ENCODE peak calls at places on chromosomes 4 and X, in five cellular contexts. One of them, this sample, is unnamed. For H3K27me3, the result is how much of the 10 kb centered on the place peaks cover.

GRCh38 chrX:40197071-40197470 is 99.3 kb upstream of the BCOR start:
- DNase-seq in heart right ventricle: no peak
- DNase-seq in tibial nerve: no peak
- DNase-seq in lower lobe of right lung: no peak
- DNase-seq in left lung: no peak
- DNase-seq in this sample: no peak

GRCh38 chr4:39446842-39447573 is 11.7 kb downstream of the RPL9 start:
- DNase-seq in heart right ventricle: peak
- DNase-seq in left lung: peak
- DNase-seq in tibial nerve: no peak
- DNase-seq in lower lobe of right lung: peak
- DNase-seq in this sample: peak

GRCh38 chr4:139245590-139245989 is 34.4 kb downstream of the MGARP start:
- DNase-seq in lower lobe of right lung: no peak
- DNase-seq in heart right ventricle: no peak
- DNase-seq in left lung: no peak
- DNase-seq in tibial nerve: no peak
- DNase-seq in this sample: peak

GRCh38 chrX:69988955-69989394 is 60.8 kb downstream of the AWAT2 start:
- DNase-seq in heart right ventricle: peak
- DNase-seq in lower lobe of right lung: no peak
- DNase-seq in tibial nerve: no peak
- DNase-seq in left lung: no peak
- DNase-seq in this sample: peak

GRCh38 chr4:60989141-60989540 is 211.0 kb upstream of the ADGRL3 start:
- DNase-seq in lower lobe of right lung: no peak
- DNase-seq in heart right ventricle: no peak
- DNase-seq in tibial nerve: no peak
- DNase-seq in left lung: no peak
- DNase-seq in this sample: peak

GRCh38 chr4:48787031-48787430 is 7.0 kb upstream of the FRYL start:
- DNase-seq in heart right ventricle: no peak
- DNase-seq in left lung: no peak
- DNase-seq in lower lobe of right lung: no peak
- DNase-seq in tibial nerve: no peak
- DNase-seq in this sample: no peak

GRCh38 chr4:182346675-182347375 is 103.6 kb downstream of the TENM3 start:
- DNase-seq in tibial nerve: no peak
- DNase-seq in heart right ventricle: no peak
- DNase-seq in lower lobe of right lung: no peak
- DNase-seq in left lung: no peak
- DNase-seq in this sample: no peak

GRCh38 chrX:131895002-131895401 is 128.1 kb upstream of the STK26 start:
- DNase-seq in heart right ventricle: no peak
- DNase-seq in lower lobe of right lung: no peak
- DNase-seq in left lung: no peak
- DNase-seq in tibial nerve: no peak
- DNase-seq in this sample: peak

GRCh38 chr4:87216469-87216868 is 3.9 kb downstream of the KLHL8 start:
- DNase-seq in tibial nerve: no peak
- DNase-seq in left lung: no peak
- DNase-seq in heart right ventricle: no peak
- DNase-seq in lower lobe of right lung: no peak
- DNase-seq in this sample: peak

GRCh38 chr4:87220094-87220831 is at the start of gene KLHL8:
- DNase-seq in left lung: peak
- DNase-seq in lower lobe of right lung: peak
- DNase-seq in heart right ventricle: peak
- DNase-seq in tibial nerve: peak
- DNase-seq in this sample: peak

GRCh38 chr4:87224036-87224923 is 3.9 kb upstream of the KLHL8 start:
- DNase-seq in left lung: no peak
- DNase-seq in lower lobe of right lung: no peak
- DNase-seq in heart right ventricle: no peak
- DNase-seq in tibial nerve: no peak
- DNase-seq in this sample: no peak

GRCh38 chr4:87219648-87220093 is 747 bp downstream of the KLHL8 start:
- DNase-seq in tibial nerve: no peak
- DNase-seq in heart right ventricle: peak
- DNase-seq in left lung: peak
- DNase-seq in lower lobe of right lung: peak
- DNase-seq in this sample: peak
- TF ChIP-seq CTCF in tibial nerve: peak
- TF ChIP-seq CTCF in heart right ventricle: no peak
- TF ChIP-seq CTCF in left lung: no peak
- TF ChIP-seq CTCF in lower lobe of right lung: peak
- TF ChIP-seq CTCF in this sample: peak

DNA sequence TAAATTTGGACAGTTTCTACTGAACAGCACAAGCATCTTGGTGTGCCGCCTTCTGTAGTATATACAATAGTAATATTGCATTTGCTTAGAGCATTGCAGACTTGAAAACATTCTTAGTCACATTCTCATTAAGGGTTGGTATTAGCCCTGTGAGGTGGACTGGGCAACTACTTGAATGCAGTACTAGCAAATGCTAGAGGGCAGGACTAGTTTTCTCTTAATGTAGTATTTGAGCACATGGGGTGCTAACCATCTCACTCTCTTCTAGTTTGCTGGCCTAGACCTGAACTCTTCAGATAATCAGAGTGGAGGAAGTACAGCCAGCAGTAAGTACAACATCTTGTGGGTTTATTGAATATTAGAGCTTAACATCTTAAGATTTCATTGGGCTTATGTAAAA is 3.2 kb downstream of the DDX3X start:
- DNase-seq in left lung: no peak
- DNase-seq in heart right ventricle: no peak
- DNase-seq in tibial nerve: no peak
- DNase-seq in lower lobe of right lung: no peak
- DNase-seq in this sample: no peak
- H3K4me3 ChIP-seq in left lung: peak
- H3K4me3 ChIP-seq in heart right ventricle: peak
- H3K4me3 ChIP-seq in tibial nerve: peak
- H3K4me3 ChIP-seq in lower lobe of right lung: peak
- H3K4me3 ChIP-seq in this sample: peak

DNA sequence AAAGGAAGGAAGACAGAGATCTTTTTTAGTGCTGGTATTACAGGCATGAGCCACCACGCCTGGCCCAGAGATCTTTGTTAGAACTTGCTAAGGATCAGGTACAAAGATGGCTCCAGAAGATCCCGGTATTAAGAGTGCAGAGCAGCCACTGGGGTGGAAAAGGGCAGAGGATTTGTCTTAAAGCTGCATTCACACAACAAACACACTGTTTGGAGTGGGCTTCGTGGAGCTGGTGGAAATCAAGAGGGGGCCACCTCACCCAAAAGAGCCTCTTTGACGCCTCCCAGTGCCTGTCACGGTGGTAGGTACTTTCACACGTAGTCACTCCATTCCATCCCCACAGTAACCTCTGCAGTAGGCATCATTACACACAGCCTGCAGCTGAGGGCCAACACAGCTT is 13.3 kb downstream of the HELT start:
- DNase-seq in tibial nerve: no peak
- DNase-seq in heart right ventricle: no peak
- DNase-seq in left lung: no peak
- DNase-seq in lower lobe of right lung: no peak
- DNase-seq in this sample: no peak
- H3K27me3 ChIP-seq in tibial nerve: under half
- H3K27me3 ChIP-seq in heart right ventricle: under half
- H3K27me3 ChIP-seq in left lung: half or more
- H3K27me3 ChIP-seq in lower lobe of right lung: under half
- H3K27me3 ChIP-seq in this sample: under half

DNA sequence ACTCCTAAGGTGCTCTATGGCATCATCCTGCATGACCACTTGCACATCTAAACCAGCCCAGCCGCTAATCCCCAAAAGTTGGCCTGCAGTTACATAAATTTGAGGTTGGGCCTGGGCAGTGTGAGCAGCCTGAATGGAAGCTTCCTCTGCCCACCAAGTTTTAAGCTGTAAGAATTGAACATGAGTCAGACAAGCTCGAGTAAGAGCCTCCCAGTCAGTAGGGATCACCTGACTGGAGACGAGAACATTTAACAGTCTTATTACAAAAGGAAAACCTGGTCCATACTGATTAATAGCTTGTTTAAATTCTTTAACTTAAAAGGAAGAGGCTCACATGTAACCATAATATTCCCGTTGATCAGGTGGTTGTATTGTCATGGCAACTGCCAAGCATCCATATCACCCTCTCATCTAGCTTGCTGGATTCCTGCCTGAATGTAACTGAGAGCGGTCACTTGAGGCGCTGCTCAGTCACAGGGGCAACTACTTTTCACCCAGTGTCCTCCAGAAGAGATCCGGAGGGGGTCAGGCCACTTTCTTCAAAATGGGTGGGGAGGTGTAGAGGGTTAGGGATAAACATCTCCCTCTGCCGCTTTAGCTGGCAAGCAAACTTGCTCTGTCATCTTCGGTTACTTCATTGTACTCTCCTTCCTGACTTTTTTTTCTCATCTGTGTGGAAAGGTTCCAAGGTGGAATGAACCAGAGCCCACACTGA is 56.6 kb upstream of the WDR1 start:
- DNase-seq in tibial nerve: no peak
- DNase-seq in lower lobe of right lung: no peak
- DNase-seq in heart right ventricle: peak
- DNase-seq in left lung: no peak
- DNase-seq in this sample: peak
- TF ChIP-seq CTCF in tibial nerve: no peak
- TF ChIP-seq CTCF in lower lobe of right lung: no peak
- TF ChIP-seq CTCF in heart right ventricle: no peak
- TF ChIP-seq CTCF in left lung: no peak
- TF ChIP-seq CTCF in this sample: peak

GRCh38 chr4:137541866-137542648 is 9.8 kb upstream of the PCDH18 start:
- DNase-seq in tibial nerve: no peak
- DNase-seq in lower lobe of right lung: no peak
- DNase-seq in heart right ventricle: no peak
- DNase-seq in left lung: no peak
- DNase-seq in this sample: no peak

GRCh38 chr4:137541181-137541580 is 8.9 kb upstream of the PCDH18 start:
- DNase-seq in heart right ventricle: no peak
- DNase-seq in tibial nerve: no peak
- DNase-seq in left lung: no peak
- DNase-seq in lower lobe of right lung: no peak
- DNase-seq in this sample: peak

GRCh38 chr4:137543198-137543597 is 10.9 kb upstream of the PCDH18 start:
- DNase-seq in lower lobe of right lung: no peak
- DNase-seq in heart right ventricle: no peak
- DNase-seq in left lung: no peak
- DNase-seq in tibial nerve: no peak
- DNase-seq in this sample: no peak

GRCh38 chr4:137545461-137545861 is 13.2 kb upstream of the PCDH18 start:
- DNase-seq in lower lobe of right lung: no peak
- DNase-seq in tibial nerve: no peak
- DNase-seq in left lung: no peak
- DNase-seq in heart right ventricle: no peak
- DNase-seq in this sample: no peak

DNA sequence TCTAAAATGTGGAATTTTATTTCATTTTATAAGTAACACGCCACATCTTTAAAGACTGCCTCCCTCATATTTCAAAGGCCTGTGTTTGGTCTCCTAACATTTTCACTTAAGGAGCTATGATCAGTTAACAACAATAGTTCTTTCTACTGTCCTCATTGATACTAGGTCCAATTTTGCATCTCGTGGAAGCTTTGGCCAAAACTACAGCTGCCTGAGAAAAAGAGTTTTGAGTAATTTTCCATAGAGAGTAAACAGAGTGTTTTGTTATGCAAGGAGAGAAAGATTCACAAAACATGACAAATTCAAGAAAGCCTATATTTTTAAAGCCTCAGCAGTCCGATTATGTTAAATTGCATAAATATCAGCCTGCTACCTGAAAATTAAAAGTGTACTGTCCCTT is 11.4 kb upstream of the PCDH18 start:
- DNase-seq in heart right ventricle: no peak
- DNase-seq in tibial nerve: no peak
- DNase-seq in lower lobe of right lung: no peak
- DNase-seq in left lung: no peak
- DNase-seq in this sample: no peak
- H3K4me3 ChIP-seq in heart right ventricle: no peak
- H3K4me3 ChIP-seq in tibial nerve: no peak
- H3K4me3 ChIP-seq in lower lobe of right lung: no peak
- H3K4me3 ChIP-seq in left lung: no peak
- H3K4me3 ChIP-seq in this sample: no peak